ENCODE peak calls at places on chromosomes 7 and 10, in ten cellular contexts. S is stomach; T is lower lobe of right lung; E is PC-3; P is kidney; F is CD8-positive, alpha-beta T cell; L is endodermal cell; V is CD4-positive, alpha-beta T cell; U is ovary; I is tibial nerve. K is an unnamed sample.

GRCh38 chr10:133085251-133086125 is 2.2 kb upstream of the ADGRA1 start:
- DNase-seq in V (no peak), I (no peak), L (no peak), F (no peak), E (no peak), P (peak), U (no peak), S (no peak), T (no peak), K (no peak)

GRCh38 chr7:88256906-88257305 is 37.1 kb upstream of the SRI start:
- DNase-seq in T (no peak), E (peak), U (no peak), S (no peak), L (no peak), P (no peak), F (no peak), V (no peak), I (no peak), K (no peak)

GRCh38 chr7:22712999-22713398 is 14.0 kb upstream of the IL6 start:
- DNase-seq in U (no peak), T (no peak), V (no peak), E (no peak), S (no peak), L (no peak), F (no peak), I (no peak), P (no peak), K (no peak)

GRCh38 chr10:124464028-124464751 is 2.6 kb downstream of the LHPP start:
- DNase-seq in P (no peak), U (no peak), T (no peak), I (no peak), E (no peak), F (no peak), V (no peak), S (no peak), L (no peak), K (no peak)

GRCh38 chr7:11818281-11818680 is 13.7 kb downstream of the THSD7A start:
- DNase-seq in F (no peak), S (no peak), E (no peak), P (no peak), U (no peak), V (no peak), I (no peak), T (no peak), L (no peak), K (no peak)

GRCh38 chr7:2049111-2049781 is 183.5 kb downstream of the MAD1L1 start:
- DNase-seq in L (no peak), V (no peak), S (no peak), T (peak), E (no peak), U (no peak), F (no peak), I (no peak), P (peak), K (no peak)

GRCh38 chr10:101566333-101567164 is 21.5 kb downstream of the POLL start:
- DNase-seq in I (no peak), U (no peak), S (no peak), V (no peak), T (no peak), P (peak), L (peak), F (no peak), E (peak), K (peak)

GRCh38 chr7:113086431-113086888 is at the start of gene GPR85:
- DNase-seq in E (no peak), T (peak), L (peak), V (no peak), U (peak), S (peak), P (peak), F (no peak), I (no peak), K (peak)

GRCh38 chr7:46524350-46524749 is 603.3 kb upstream of the IGFBP3 start:
- DNase-seq in F (no peak), U (no peak), S (no peak), E (no peak), L (no peak), V (no peak), I (no peak), T (no peak), P (no peak), K (no peak)

GRCh38 chr7:79241288-79242055 is 212.0 kb downstream of the MAGI2 start:
- DNase-seq in S (no peak), I (no peak), E (peak), L (no peak), U (no peak), F (no peak), P (no peak), T (no peak), V (no peak), K (no peak)

GRCh38 chr10:98074315-98074911 is 44.0 kb upstream of the CRTAC1 start:
- DNase-seq in T (no peak), I (no peak), L (peak), V (no peak), E (peak), U (no peak), P (no peak), F (no peak), S (no peak), K (no peak)

GRCh38 chr7:68717176-68717575 is 881.1 kb upstream of the AUTS2 start:
- DNase-seq in S (no peak), T (no peak), F (no peak), E (no peak), U (no peak), I (no peak), V (no peak), L (no peak), P (no peak), K (no peak)

GRCh38 chr7:96679886-96680285 is 29.8 kb downstream of the SEM1 start:
- DNase-seq in L (no peak), F (no peak), S (no peak), I (no peak), P (no peak), U (no peak), E (no peak), T (no peak), V (no peak), K (no peak)

GRCh38 chr7:55572378-55573233 is at the start of gene VOPP1:
- DNase-seq in E (peak), F (peak), P (peak), U (peak), I (peak), T (peak), S (peak), L (peak), V (peak), K (peak)

GRCh38 chr10:84344560-84344959 is 16.2 kb downstream of the CCSER2 start:
- DNase-seq in U (no peak), F (no peak), T (no peak), E (no peak), I (no peak), L (no peak), S (no peak), V (no peak), P (no peak), K (no peak)

GRCh38 chr10:84348431-84348830 is 20.0 kb downstream of the CCSER2 start:
- DNase-seq in V (no peak), F (no peak), U (no peak), P (no peak), I (no peak), S (no peak), L (no peak), T (no peak), E (peak), K (no peak)

GRCh38 chr10:84353052-84353803 is 24.8 kb downstream of the CCSER2 start:
- DNase-seq in L (no peak), F (no peak), S (no peak), T (no peak), U (no peak), V (no peak), I (no peak), P (no peak), E (no peak), K (no peak)

GRCh38 chr10:84352251-84352842 is 24.0 kb downstream of the CCSER2 start:
- DNase-seq in I (no peak), F (peak), E (peak), P (no peak), S (peak), U (no peak), V (peak), L (peak), T (peak), K (peak)

DNA sequence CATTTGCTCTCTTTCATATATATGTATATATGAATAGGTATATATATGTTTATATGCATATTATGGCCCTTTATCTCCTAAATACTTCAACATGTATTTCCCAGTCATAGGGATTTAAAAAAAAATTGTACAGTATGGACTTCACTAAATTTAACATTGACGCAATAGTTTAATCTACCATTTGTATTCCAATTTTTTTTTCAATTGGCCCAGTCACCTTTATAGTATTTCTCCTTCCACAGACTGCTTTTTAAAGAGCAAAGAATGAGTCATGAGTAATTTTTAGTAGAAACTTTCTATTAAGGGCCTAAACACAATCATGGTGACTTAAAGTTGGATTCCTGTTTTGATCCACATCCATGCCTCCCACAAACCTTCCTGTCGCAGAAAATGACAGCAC is 20.5 kb downstream of the CCSER2 start:
- DNase-seq in V (no peak), T (no peak), E (peak), P (no peak), F (no peak), L (no peak), I (no peak), U (no peak), S (no peak), K (no peak)
- H3K27ac ChIP-seq in V (no peak), T (no peak), E (no peak), P (no peak), F (no peak), L (no peak), I (no peak), U (no peak), S (no peak), K (no peak)

DNA sequence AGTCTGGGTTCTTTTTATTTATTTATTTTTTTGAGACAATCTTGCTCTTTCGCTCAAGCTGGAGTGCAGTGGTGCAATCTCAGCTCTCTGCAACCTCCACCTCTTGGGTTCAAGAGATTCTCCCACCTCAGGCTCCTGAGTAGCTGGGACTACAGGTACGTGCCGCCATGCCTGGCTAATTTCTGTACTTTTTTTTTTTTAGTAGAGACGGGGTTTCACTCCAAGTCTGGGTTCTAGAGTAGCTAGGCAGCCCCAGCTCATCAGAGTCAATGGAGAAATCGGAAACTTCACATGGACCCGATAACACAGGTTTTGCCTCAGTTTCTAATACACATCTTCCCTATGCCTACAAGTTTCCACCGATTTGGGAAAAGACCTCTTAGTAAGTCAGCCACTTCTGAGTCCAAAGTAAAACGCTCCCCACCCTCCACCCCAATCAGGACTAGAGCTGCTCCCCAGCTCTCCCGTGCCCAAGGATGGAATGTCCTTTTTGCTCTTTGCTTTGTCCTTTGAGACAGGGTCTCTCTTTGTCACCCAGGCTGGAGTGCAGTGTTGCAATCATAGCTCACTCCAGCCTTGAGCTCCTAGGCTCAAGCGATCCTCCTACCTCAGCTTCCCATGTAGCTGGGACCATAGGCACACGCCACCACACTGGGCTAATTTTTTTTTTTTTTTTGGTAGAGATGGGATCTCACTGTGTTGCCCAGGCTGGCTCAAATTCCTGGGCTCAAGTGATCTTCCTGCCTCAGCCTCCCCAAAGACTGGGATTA is 3.8 kb upstream of the SERPINE1 start:
- DNase-seq in E (no peak), P (no peak), L (no peak), I (no peak), F (no peak), U (no peak), S (no peak), T (no peak), V (no peak), K (no peak)
- H3K27ac ChIP-seq in E (no peak), P (peak), L (no peak), I (no peak), F (no peak), U (peak), S (no peak), T (peak), V (no peak), K (no peak)

GRCh38 chr10:83725567-83725966 is 413.7 kb upstream of the GHITM start:
- DNase-seq in T (no peak), I (no peak), F (no peak), E (no peak), L (no peak), S (no peak), U (no peak), V (no peak), P (no peak), K (no peak)
- H3K27ac ChIP-seq in T (no peak), I (no peak), F (no peak), E (no peak), L (no peak), S (no peak), U (no peak), V (no peak), P (no peak), K (no peak)

GRCh38 chr7:152568972-152569371 is 107.0 kb downstream of the XRCC2 start:
- DNase-seq in P (no peak), F (no peak), I (no peak), L (no peak), E (no peak), S (no peak), T (no peak), V (no peak), U (no peak), K (no peak)

GRCh38 chr7:152572101-152572500 is 103.8 kb downstream of the XRCC2 start:
- DNase-seq in I (no peak), U (no peak), E (no peak), F (no peak), T (no peak), L (no peak), V (no peak), P (no peak), S (no peak), K (no peak)

GRCh38 chr7:152565731-152566130 is 110.2 kb downstream of the XRCC2 start:
- DNase-seq in E (no peak), V (no peak), P (no peak), T (no peak), U (no peak), S (no peak), F (no peak), I (no peak), L (no peak), K (no peak)

GRCh38 chr7:152574892-152575511 is 100.9 kb downstream of the XRCC2 start:
- DNase-seq in F (no peak), I (no peak), U (no peak), T (no peak), V (no peak), L (no peak), S (no peak), E (no peak), P (no peak), K (no peak)

GRCh38 chr7:152571031-152571430 is 104.9 kb downstream of the XRCC2 start:
- DNase-seq in V (no peak), F (no peak), P (no peak), I (no peak), U (no peak), S (no peak), T (no peak), E (no peak), L (no peak), K (no peak)
- H3K27ac ChIP-seq in V (no peak), F (no peak), P (no peak), I (no peak), U (no peak), S (no peak), T (no peak), E (no peak), L (no peak), K (no peak)

DNA sequence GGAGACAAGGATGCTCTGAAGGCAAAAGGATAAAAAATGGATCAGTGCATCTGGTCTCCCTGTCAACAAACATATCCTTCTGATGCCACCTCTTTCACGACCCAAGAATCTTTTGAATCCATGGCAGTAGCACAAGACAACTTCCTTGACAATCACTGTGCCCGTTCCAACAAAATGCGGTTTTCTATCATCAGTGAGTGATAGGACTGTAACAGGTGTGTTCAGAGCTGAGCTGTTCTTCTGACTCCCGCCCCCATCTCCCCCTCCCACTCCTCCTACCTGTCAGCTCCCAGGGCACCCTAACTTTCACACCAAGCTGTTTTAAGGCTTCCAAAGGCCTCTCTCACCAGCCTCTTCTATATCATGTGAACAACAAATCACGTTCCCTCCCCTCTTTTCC is 74.8 kb downstream of the PARD3 start:
- DNase-seq in E (no peak), T (no peak), S (no peak), L (no peak), F (no peak), U (no peak), V (no peak), P (no peak), I (no peak), K (peak)
- H3K27ac ChIP-seq in E (no peak), T (peak), S (no peak), L (peak), F (no peak), U (no peak), V (no peak), P (peak), I (no peak), K (peak)

GRCh38 chr10:75166623-75166972 is 44.0 kb upstream of the VDAC2 start:
- DNase-seq in L (no peak), T (no peak), U (no peak), I (no peak), E (no peak), P (no peak), F (no peak), S (no peak), V (no peak), K (no peak)
- H3K27ac ChIP-seq in L (no peak), T (no peak), U (no peak), I (no peak), E (no peak), P (no peak), F (peak), S (no peak), V (peak), K (no peak)

GRCh38 chr7:506921-507622 is 12.6 kb downstream of the PDGFA start:
- DNase-seq in S (no peak), U (no peak), V (no peak), L (no peak), I (no peak), E (no peak), T (peak), F (no peak), P (peak), K (no peak)

GRCh38 chr7:508461-509170 is 11.0 kb downstream of the PDGFA start:
- DNase-seq in P (peak), T (peak), L (no peak), U (no peak), I (no peak), S (no peak), E (no peak), F (no peak), V (no peak), K (no peak)

GRCh38 chr7:506391-506831 is 13.2 kb downstream of the PDGFA start:
- DNase-seq in F (no peak), S (no peak), I (no peak), U (no peak), L (no peak), E (no peak), V (no peak), T (peak), P (peak), K (no peak)

GRCh38 chr7:509426-509825 is 10.2 kb downstream of the PDGFA start:
- DNase-seq in T (peak), U (no peak), P (peak), L (no peak), E (no peak), V (no peak), S (no peak), I (no peak), F (no peak), K (no peak)

GRCh38 chr7:507623-508305 is 11.9 kb downstream of the PDGFA start:
- DNase-seq in E (no peak), V (no peak), U (no peak), P (peak), S (no peak), F (no peak), L (no peak), T (peak), I (no peak), K (no peak)
- H3K27ac ChIP-seq in E (no peak), V (no peak), U (no peak), P (no peak), S (no peak), F (no peak), L (no peak), T (no peak), I (no peak), K (no peak)

DNA sequence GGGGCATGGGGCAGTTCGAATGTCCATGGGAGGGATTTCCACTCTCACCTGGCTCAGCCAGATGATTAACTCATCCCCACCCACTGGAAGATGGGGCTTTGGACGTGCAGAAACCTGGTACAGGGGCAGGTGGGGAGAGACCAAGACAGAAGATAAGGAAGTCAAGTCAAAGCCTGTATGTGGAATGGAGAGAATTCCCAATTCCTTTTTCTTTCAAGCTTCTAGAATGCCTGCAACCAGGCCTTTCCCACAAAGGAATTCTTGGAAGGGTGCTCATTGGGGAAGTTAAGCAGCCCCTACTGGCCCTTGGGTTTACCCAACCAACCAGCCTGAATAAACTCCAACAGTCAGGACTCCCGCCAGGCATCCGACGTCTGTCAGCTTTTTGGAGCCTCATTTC is 39.1 kb downstream of the CCM2 start:
- DNase-seq in L (no peak), T (no peak), I (no peak), E (no peak), F (no peak), U (no peak), S (no peak), V (no peak), P (no peak), K (no peak)
- H3K27ac ChIP-seq in L (no peak), T (no peak), I (no peak), E (no peak), F (no peak), U (no peak), S (no peak), V (peak), P (no peak), K (no peak)

DNA sequence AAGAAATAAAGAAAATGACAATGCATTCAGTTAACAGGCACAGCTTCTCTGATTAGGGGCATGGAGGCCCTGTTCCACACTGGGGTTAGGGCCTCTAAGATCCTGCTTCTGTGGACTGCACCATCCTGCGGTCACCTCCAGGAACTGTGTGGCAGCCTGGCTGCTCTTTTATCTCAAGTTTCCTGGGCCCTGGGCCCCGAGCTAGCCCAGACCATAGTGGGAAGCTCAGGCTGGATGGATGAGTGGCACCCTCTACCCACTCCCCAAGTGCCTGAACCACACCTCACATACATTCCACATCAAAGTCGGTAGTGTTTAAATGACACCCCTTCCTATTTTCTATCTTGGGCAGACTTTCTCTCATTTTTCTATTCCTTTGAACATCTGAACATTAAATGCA is 461.5 kb upstream of the MKI67 start:
- DNase-seq in I (no peak), U (no peak), V (no peak), S (no peak), P (no peak), L (no peak), F (no peak), E (no peak), T (no peak), K (no peak)
- H3K27ac ChIP-seq in I (no peak), U (no peak), V (no peak), S (no peak), P (no peak), L (no peak), F (no peak), E (no peak), T (no peak), K (no peak)